ENCODE peak calls at places on chromosomes 4 and X, in four cellular contexts. One of them, this sample, is unnamed.

GRCh38 chr4:17762705-17763104 is 18.7 kb downstream of the FAM184B start:
- DNase-seq in activated CD4-positive, CD25-positive, alpha-beta regulatory T cell: no peak
- DNase-seq in stimulated activated CD8-positive, alpha-beta memory T cell treated with anti-CD3 and anti-CD28 coated beads, Interleukin-15, amount 100 ng/mL, for 24 hours: no peak
- DNase-seq in cardiac fibroblast: peak; percentile 61
- DNase-seq in this sample: no peak

GRCh38 chr4:71026086-71026485 is 32.6 kb downstream of the DCK start:
- DNase-seq in activated CD4-positive, CD25-positive, alpha-beta regulatory T cell: no peak
- DNase-seq in stimulated activated CD8-positive, alpha-beta memory T cell treated with anti-CD3 and anti-CD28 coated beads, Interleukin-15, amount 100 ng/mL, for 24 hours: no peak
- DNase-seq in cardiac fibroblast: peak; percentile 88
- DNase-seq in this sample: no peak

GRCh38 chr4:118741456-118741855 is 56.3 kb downstream of the METTL14 start:
- DNase-seq in activated CD4-positive, CD25-positive, alpha-beta regulatory T cell: no peak
- DNase-seq in stimulated activated CD8-positive, alpha-beta memory T cell treated with anti-CD3 and anti-CD28 coated beads, Interleukin-15, amount 100 ng/mL, for 24 hours: no peak
- DNase-seq in cardiac fibroblast: peak; percentile 37
- DNase-seq in this sample: no peak

GRCh38 chr4:100786481-100786880 is 268.7 kb upstream of the EMCN start:
- DNase-seq in activated CD4-positive, CD25-positive, alpha-beta regulatory T cell: no peak
- DNase-seq in stimulated activated CD8-positive, alpha-beta memory T cell treated with anti-CD3 and anti-CD28 coated beads, Interleukin-15, amount 100 ng/mL, for 24 hours: no peak
- DNase-seq in cardiac fibroblast: no peak
- DNase-seq in this sample: no peak

GRCh38 chr4:175951794-175952193 is 113.8 kb upstream of the WDR17 start:
- DNase-seq in activated CD4-positive, CD25-positive, alpha-beta regulatory T cell: no peak
- DNase-seq in stimulated activated CD8-positive, alpha-beta memory T cell treated with anti-CD3 and anti-CD28 coated beads, Interleukin-15, amount 100 ng/mL, for 24 hours: no peak
- DNase-seq in cardiac fibroblast: peak; percentile 4
- DNase-seq in this sample: no peak

GRCh38 chr4:79663157-79663556 is 255.1 kb upstream of the GK2 start:
- DNase-seq in activated CD4-positive, CD25-positive, alpha-beta regulatory T cell: no peak
- DNase-seq in stimulated activated CD8-positive, alpha-beta memory T cell treated with anti-CD3 and anti-CD28 coated beads, Interleukin-15, amount 100 ng/mL, for 24 hours: no peak
- DNase-seq in cardiac fibroblast: no peak
- DNase-seq in this sample: no peak

GRCh38 chr4:186669159-186669720 is 54.4 kb downstream of the FAT1 start:
- DNase-seq in activated CD4-positive, CD25-positive, alpha-beta regulatory T cell: no peak
- DNase-seq in stimulated activated CD8-positive, alpha-beta memory T cell treated with anti-CD3 and anti-CD28 coated beads, Interleukin-15, amount 100 ng/mL, for 24 hours: no peak
- DNase-seq in cardiac fibroblast: peak; percentile 82
- DNase-seq in this sample: peak; percentile 55

GRCh38 chr4:24850669-24851068 is 55.3 kb downstream of the SOD3 start:
- DNase-seq in activated CD4-positive, CD25-positive, alpha-beta regulatory T cell: no peak
- DNase-seq in stimulated activated CD8-positive, alpha-beta memory T cell treated with anti-CD3 and anti-CD28 coated beads, Interleukin-15, amount 100 ng/mL, for 24 hours: no peak
- DNase-seq in cardiac fibroblast: peak; percentile 86
- DNase-seq in this sample: no peak

GRCh38 chr4:142815834-142816233 is 30.3 kb downstream of the INPP4B start:
- DNase-seq in activated CD4-positive, CD25-positive, alpha-beta regulatory T cell: no peak
- DNase-seq in stimulated activated CD8-positive, alpha-beta memory T cell treated with anti-CD3 and anti-CD28 coated beads, Interleukin-15, amount 100 ng/mL, for 24 hours: no peak
- DNase-seq in cardiac fibroblast: peak; percentile 85
- DNase-seq in this sample: no peak

GRCh38 chr4:52868138-52868537 is 6.0 kb downstream of the RASL11B start:
- DNase-seq in activated CD4-positive, CD25-positive, alpha-beta regulatory T cell: no peak
- DNase-seq in stimulated activated CD8-positive, alpha-beta memory T cell treated with anti-CD3 and anti-CD28 coated beads, Interleukin-15, amount 100 ng/mL, for 24 hours: no peak
- DNase-seq in cardiac fibroblast: no peak
- DNase-seq in this sample: no peak

GRCh38 chrX:11480626-11481025 is 185.1 kb downstream of the ARHGAP6 start:
- DNase-seq in activated CD4-positive, CD25-positive, alpha-beta regulatory T cell: no peak
- DNase-seq in stimulated activated CD8-positive, alpha-beta memory T cell treated with anti-CD3 and anti-CD28 coated beads, Interleukin-15, amount 100 ng/mL, for 24 hours: no peak
- DNase-seq in cardiac fibroblast: peak; percentile 73
- DNase-seq in this sample: no peak

GRCh38 chr4:2305766-2306501 is 44.0 kb upstream of the MXD4 start:
- DNase-seq in activated CD4-positive, CD25-positive, alpha-beta regulatory T cell: no peak
- DNase-seq in stimulated activated CD8-positive, alpha-beta memory T cell treated with anti-CD3 and anti-CD28 coated beads, Interleukin-15, amount 100 ng/mL, for 24 hours: no peak
- DNase-seq in cardiac fibroblast: peak; percentile 18
- DNase-seq in this sample: peak; percentile 13

GRCh38 chr4:159101983-159102622 is 776 bp upstream of the RAPGEF2 start:
- DNase-seq in activated CD4-positive, CD25-positive, alpha-beta regulatory T cell: no peak
- DNase-seq in stimulated activated CD8-positive, alpha-beta memory T cell treated with anti-CD3 and anti-CD28 coated beads, Interleukin-15, amount 100 ng/mL, for 24 hours: no peak
- DNase-seq in cardiac fibroblast: peak; percentile 6
- DNase-seq in this sample: no peak

GRCh38 chr4:2805712-2806391 is 13.0 kb downstream of the SH3BP2 start:
- DNase-seq in activated CD4-positive, CD25-positive, alpha-beta regulatory T cell: no peak
- DNase-seq in stimulated activated CD8-positive, alpha-beta memory T cell treated with anti-CD3 and anti-CD28 coated beads, Interleukin-15, amount 100 ng/mL, for 24 hours: no peak
- DNase-seq in cardiac fibroblast: no peak
- DNase-seq in this sample: no peak

GRCh38 chrX:100939336-100939735 is 10.6 kb upstream of the XKRX start:
- DNase-seq in activated CD4-positive, CD25-positive, alpha-beta regulatory T cell: no peak
- DNase-seq in stimulated activated CD8-positive, alpha-beta memory T cell treated with anti-CD3 and anti-CD28 coated beads, Interleukin-15, amount 100 ng/mL, for 24 hours: no peak
- DNase-seq in cardiac fibroblast: no peak
- DNase-seq in this sample: no peak

GRCh38 chr4:128513664-128514484 is 226.3 kb upstream of the PGRMC2 start:
- DNase-seq in activated CD4-positive, CD25-positive, alpha-beta regulatory T cell: no peak
- DNase-seq in stimulated activated CD8-positive, alpha-beta memory T cell treated with anti-CD3 and anti-CD28 coated beads, Interleukin-15, amount 100 ng/mL, for 24 hours: no peak
- DNase-seq in cardiac fibroblast: peak; percentile 58
- DNase-seq in this sample: no peak

GRCh38 chr4:78742300-78742699 is 33.9 kb upstream of the BMP2K start:
- DNase-seq in activated CD4-positive, CD25-positive, alpha-beta regulatory T cell: no peak
- DNase-seq in stimulated activated CD8-positive, alpha-beta memory T cell treated with anti-CD3 and anti-CD28 coated beads, Interleukin-15, amount 100 ng/mL, for 24 hours: no peak
- DNase-seq in cardiac fibroblast: no peak
- DNase-seq in this sample: no peak

GRCh38 chr4:71882113-71882512 is 98.2 kb upstream of the GC start:
- DNase-seq in activated CD4-positive, CD25-positive, alpha-beta regulatory T cell: no peak
- DNase-seq in stimulated activated CD8-positive, alpha-beta memory T cell treated with anti-CD3 and anti-CD28 coated beads, Interleukin-15, amount 100 ng/mL, for 24 hours: no peak
- DNase-seq in cardiac fibroblast: no peak
- DNase-seq in this sample: no peak

GRCh38 chr4:90951037-90951436 is 823.8 kb downstream of the CCSER1 start:
- DNase-seq in activated CD4-positive, CD25-positive, alpha-beta regulatory T cell: no peak
- DNase-seq in stimulated activated CD8-positive, alpha-beta memory T cell treated with anti-CD3 and anti-CD28 coated beads, Interleukin-15, amount 100 ng/mL, for 24 hours: no peak
- DNase-seq in cardiac fibroblast: peak; percentile 41
- DNase-seq in this sample: no peak

GRCh38 chr4:103996059-103996458 is 276.3 kb upstream of the TACR3 start:
- DNase-seq in activated CD4-positive, CD25-positive, alpha-beta regulatory T cell: no peak
- DNase-seq in stimulated activated CD8-positive, alpha-beta memory T cell treated with anti-CD3 and anti-CD28 coated beads, Interleukin-15, amount 100 ng/mL, for 24 hours: no peak
- DNase-seq in cardiac fibroblast: no peak
- DNase-seq in this sample: no peak

GRCh38 chr4:105765690-105766407 is 57.3 kb downstream of the GSTCD start:
- DNase-seq in activated CD4-positive, CD25-positive, alpha-beta regulatory T cell: no peak
- DNase-seq in stimulated activated CD8-positive, alpha-beta memory T cell treated with anti-CD3 and anti-CD28 coated beads, Interleukin-15, amount 100 ng/mL, for 24 hours: no peak
- DNase-seq in cardiac fibroblast: peak; percentile 92
- DNase-seq in this sample: no peak

GRCh38 chr4:172480471-172480870 is 667.3 kb downstream of the GALNTL6 start:
- DNase-seq in activated CD4-positive, CD25-positive, alpha-beta regulatory T cell: no peak
- DNase-seq in stimulated activated CD8-positive, alpha-beta memory T cell treated with anti-CD3 and anti-CD28 coated beads, Interleukin-15, amount 100 ng/mL, for 24 hours: no peak
- DNase-seq in cardiac fibroblast: no peak
- DNase-seq in this sample: no peak

GRCh38 chr4:87543835-87544461 is 14.8 kb upstream of the SPARCL1 start:
- DNase-seq in activated CD4-positive, CD25-positive, alpha-beta regulatory T cell: no peak
- DNase-seq in stimulated activated CD8-positive, alpha-beta memory T cell treated with anti-CD3 and anti-CD28 coated beads, Interleukin-15, amount 100 ng/mL, for 24 hours: no peak
- DNase-seq in cardiac fibroblast: peak; percentile 77
- DNase-seq in this sample: no peak

GRCh38 chrX:104351173-104351769 is 96.5 kb upstream of the ESX1 start:
- DNase-seq in activated CD4-positive, CD25-positive, alpha-beta regulatory T cell: no peak
- DNase-seq in stimulated activated CD8-positive, alpha-beta memory T cell treated with anti-CD3 and anti-CD28 coated beads, Interleukin-15, amount 100 ng/mL, for 24 hours: no peak
- DNase-seq in cardiac fibroblast: peak; percentile 90
- DNase-seq in this sample: no peak

GRCh38 chrX:68571292-68572256 is 72.7 kb downstream of the YIPF6 start:
- DNase-seq in activated CD4-positive, CD25-positive, alpha-beta regulatory T cell: no peak
- DNase-seq in stimulated activated CD8-positive, alpha-beta memory T cell treated with anti-CD3 and anti-CD28 coated beads, Interleukin-15, amount 100 ng/mL, for 24 hours: no peak
- DNase-seq in cardiac fibroblast: peak; percentile 83
- DNase-seq in this sample: no peak

GRCh38 chr4:101197350-101197749 is 150.0 kb downstream of the PPP3CA start:
- DNase-seq in activated CD4-positive, CD25-positive, alpha-beta regulatory T cell: no peak
- DNase-seq in stimulated activated CD8-positive, alpha-beta memory T cell treated with anti-CD3 and anti-CD28 coated beads, Interleukin-15, amount 100 ng/mL, for 24 hours: no peak
- DNase-seq in cardiac fibroblast: no peak
- DNase-seq in this sample: no peak

GRCh38 chrX:25206761-25207160 is 191.0 kb upstream of the ARX start:
- DNase-seq in activated CD4-positive, CD25-positive, alpha-beta regulatory T cell: no peak
- DNase-seq in stimulated activated CD8-positive, alpha-beta memory T cell treated with anti-CD3 and anti-CD28 coated beads, Interleukin-15, amount 100 ng/mL, for 24 hours: no peak
- DNase-seq in cardiac fibroblast: no peak
- DNase-seq in this sample: no peak

GRCh38 chr4:91325495-91325894 is 978.3 kb upstream of the GRID2 start:
- DNase-seq in activated CD4-positive, CD25-positive, alpha-beta regulatory T cell: no peak
- DNase-seq in stimulated activated CD8-positive, alpha-beta memory T cell treated with anti-CD3 and anti-CD28 coated beads, Interleukin-15, amount 100 ng/mL, for 24 hours: no peak
- DNase-seq in cardiac fibroblast: peak; percentile 48
- DNase-seq in this sample: no peak

GRCh38 chrX:5708209-5708608 is 520.5 kb downstream of the NLGN4X start:
- DNase-seq in activated CD4-positive, CD25-positive, alpha-beta regulatory T cell: no peak
- DNase-seq in stimulated activated CD8-positive, alpha-beta memory T cell treated with anti-CD3 and anti-CD28 coated beads, Interleukin-15, amount 100 ng/mL, for 24 hours: no peak
- DNase-seq in cardiac fibroblast: no peak
- DNase-seq in this sample: no peak